ENCODE peak calls at places on chromosomes 11 and 22, in four cellular contexts. One of them, this sample, is unnamed.

GRCh38 chr11:69301491-69302401 is 7.8 kb downstream of the MYEOV start:
- DNase-seq in HFFc6: peak; percentile 95
- DNase-seq in HepG2: peak; percentile 60
- DNase-seq in pancreas: no peak
- DNase-seq in this sample: no peak

GRCh38 chr22:30867746-30868662 is 100.6 kb downstream of the MORC2 start:
- DNase-seq in HFFc6: no peak
- DNase-seq in HepG2: no peak
- DNase-seq in pancreas: no peak
- DNase-seq in this sample: no peak

GRCh38 chr22:36850682-36851081 is 10.1 kb upstream of the NCF4 start:
- DNase-seq in pancreas: no peak
- DNase-seq in HepG2: no peak
- DNase-seq in HFFc6: no peak
- DNase-seq in this sample: no peak

GRCh38 chr11:117814766-117815261 is 9.7 kb downstream of the FXYD2 start:
- DNase-seq in pancreas: peak; percentile 55
- DNase-seq in HFFc6: no peak
- DNase-seq in HepG2: peak; percentile 54
- DNase-seq in this sample: peak; percentile 65

GRCh38 chr11:16195659-16196058 is 160.7 kb downstream of the SOX6 start:
- DNase-seq in HepG2: peak; percentile 8
- DNase-seq in HFFc6: peak; percentile 66
- DNase-seq in pancreas: no peak
- DNase-seq in this sample: no peak

GRCh38 chr22:21455334-21456089 is 11.7 kb upstream of the TMEM191C start:
- DNase-seq in HFFc6: no peak
- DNase-seq in pancreas: no peak
- DNase-seq in HepG2: no peak
- DNase-seq in this sample: no peak

GRCh38 chr11:86678823-86679222 is 6.4 kb upstream of the ME3 start:
- DNase-seq in HepG2: no peak
- DNase-seq in HFFc6: peak; percentile 40
- DNase-seq in pancreas: no peak
- DNase-seq in this sample: no peak

GRCh38 chr11:34251640-34251980 is 106.2 kb downstream of the ABTB2 start:
- DNase-seq in pancreas: no peak
- DNase-seq in HepG2: no peak
- DNase-seq in HFFc6: peak; percentile 35
- DNase-seq in this sample: no peak

GRCh38 chr11:43576834-43577521 is 103.6 kb upstream of the HSD17B12 start:
- DNase-seq in pancreas: no peak
- DNase-seq in HFFc6: peak; percentile 34
- DNase-seq in HepG2: peak; percentile 32
- DNase-seq in this sample: peak; percentile 60

GRCh38 chr11:6455070-6455469 is 14.3 kb upstream of the HPX start:
- DNase-seq in HepG2: no peak
- DNase-seq in pancreas: no peak
- DNase-seq in HFFc6: no peak
- DNase-seq in this sample: no peak
- TF ChIP-seq CTCF in HepG2: no peak
- TF ChIP-seq CTCF in pancreas: no peak
- TF ChIP-seq CTCF in HFFc6: no peak
- TF ChIP-seq CTCF in this sample: no peak

GRCh38 chr11:105315287-105315686 is 175.7 kb upstream of the CARD18 start:
- DNase-seq in HFFc6: no peak
- DNase-seq in HepG2: peak; percentile 15
- DNase-seq in pancreas: no peak
- DNase-seq in this sample: no peak
- TF ChIP-seq CTCF in HFFc6: no peak
- TF ChIP-seq CTCF in HepG2: no peak
- TF ChIP-seq CTCF in pancreas: no peak
- TF ChIP-seq CTCF in this sample: no peak

GRCh38 chr11:82229346-82229745 is 504.3 kb downstream of the FAM181B start:
- DNase-seq in HFFc6: no peak
- DNase-seq in HepG2: peak; percentile 12
- DNase-seq in pancreas: no peak
- DNase-seq in this sample: peak; percentile 2

GRCh38 chr11:82225502-82225901 is 508.2 kb downstream of the FAM181B start:
- DNase-seq in HepG2: no peak
- DNase-seq in HFFc6: no peak
- DNase-seq in pancreas: no peak
- DNase-seq in this sample: no peak

GRCh38 chr11:82225930-82226329 is 507.7 kb downstream of the FAM181B start:
- DNase-seq in HepG2: no peak
- DNase-seq in pancreas: no peak
- DNase-seq in HFFc6: no peak
- DNase-seq in this sample: no peak
- TF ChIP-seq CTCF in HepG2: no peak
- TF ChIP-seq CTCF in pancreas: no peak
- TF ChIP-seq CTCF in HFFc6: no peak
- TF ChIP-seq CTCF in this sample: peak; percentile 25

GRCh38 chr11:120952503-120953229 is 71.2 kb upstream of the TBCEL start:
- DNase-seq in HepG2: peak; percentile 64
- DNase-seq in pancreas: peak; percentile 70
- DNase-seq in HFFc6: peak; percentile 58
- DNase-seq in this sample: peak; percentile 75
- TF ChIP-seq CTCF in HepG2: peak; percentile 80
- TF ChIP-seq CTCF in pancreas: peak; percentile 63
- TF ChIP-seq CTCF in HFFc6: peak; percentile 82
- TF ChIP-seq CTCF in this sample: peak; percentile 86

GRCh38 chr11:111836162-111836561 is 35.2 kb downstream of the ALG9 start:
- DNase-seq in HepG2: no peak
- DNase-seq in pancreas: no peak
- DNase-seq in HFFc6: no peak
- DNase-seq in this sample: no peak

GRCh38 chr11:111835665-111836064 is 35.7 kb downstream of the ALG9 start:
- DNase-seq in HFFc6: no peak
- DNase-seq in pancreas: no peak
- DNase-seq in HepG2: no peak
- DNase-seq in this sample: no peak

GRCh38 chr11:111836766-111837165 is 34.6 kb downstream of the ALG9 start:
- DNase-seq in HFFc6: peak; percentile 8
- DNase-seq in pancreas: no peak
- DNase-seq in HepG2: no peak
- DNase-seq in this sample: peak; percentile 27

GRCh38 chr11:111834432-111835163 is 36.8 kb downstream of the ALG9 start:
- DNase-seq in HepG2: no peak
- DNase-seq in HFFc6: no peak
- DNase-seq in pancreas: no peak
- DNase-seq in this sample: no peak

GRCh38 chr11:111833524-111833923 is 37.9 kb downstream of the ALG9 start:
- DNase-seq in HFFc6: peak; percentile 35
- DNase-seq in HepG2: peak; percentile 19
- DNase-seq in pancreas: no peak
- DNase-seq in this sample: no peak
- TF ChIP-seq CTCF in HFFc6: peak; percentile 45
- TF ChIP-seq CTCF in HepG2: peak; percentile 57
- TF ChIP-seq CTCF in pancreas: no peak
- TF ChIP-seq CTCF in this sample: no peak

GRCh38 chr22:44360686-44361381 is 48.1 kb upstream of the SHISAL1 start:
- DNase-seq in HepG2: no peak
- DNase-seq in HFFc6: peak; percentile 75
- DNase-seq in pancreas: no peak
- DNase-seq in this sample: no peak
- TF ChIP-seq CTCF in HepG2: no peak
- TF ChIP-seq CTCF in HFFc6: peak; percentile 51
- TF ChIP-seq CTCF in pancreas: no peak
- TF ChIP-seq CTCF in this sample: no peak

This sample was measured in GM13977.